ENCODE peak calls at places on chromosomes 2 and 18, in eight cellular contexts. E is AML-193; Y is OCI-LY7; R is HTR-8/SVneo; C is Ammon's horn; F is activated CD4-positive, CD25-positive, alpha-beta regulatory T cell; T is pons; G is AG10803. D is an unnamed sample.

GRCh38 chr18:42113529-42114191 is 158.6 kb downstream of the PIK3C3 start:
- DNase-seq in G (peak; percentile 80), R (no peak), C (no peak), T (no peak), Y (no peak), F (no peak), E (peak; percentile 54), D (peak; percentile 8)

GRCh38 chr2:137467246-137467862 is 496.9 kb upstream of the HNMT start:
- DNase-seq in G (peak; percentile 33), F (no peak), T (peak; percentile 40), E (peak; percentile 26), R (peak; percentile 3), Y (peak; percentile 39), C (peak; percentile 51), D (peak; percentile 63)

GRCh38 chr2:233460726-233461431 is 105.7 kb downstream of the USP40 start:
- DNase-seq in E (no peak), F (no peak), R (no peak), C (peak; percentile 49), T (peak; percentile 30), G (no peak), Y (no peak), D (no peak)

GRCh38 chr2:233141888-233142287 is 81.7 kb downstream of the INPP5D start:
- DNase-seq in F (no peak), E (no peak), C (no peak), Y (no peak), R (no peak), G (no peak), T (no peak), D (no peak)

GRCh38 chr2:66464930-66465637 is 30.2 kb downstream of the MEIS1 start:
- DNase-seq in R (no peak), Y (no peak), C (no peak), F (no peak), E (no peak), T (no peak), G (no peak), D (no peak)

GRCh38 chr2:178309541-178309940 is 115.2 kb downstream of the OSBPL6 start:
- DNase-seq in Y (no peak), F (no peak), R (no peak), C (no peak), T (no peak), E (no peak), G (no peak), D (no peak)

GRCh38 chr2:235293060-235293459 is 200.8 kb upstream of the AGAP1 start:
- DNase-seq in E (no peak), F (no peak), C (no peak), T (no peak), R (no peak), G (no peak), Y (no peak), D (no peak)

GRCh38 chr18:31741096-31741735 is 19.5 kb downstream of the SLC25A52 start:
- DNase-seq in T (peak; percentile 41), E (peak; percentile 45), G (peak; percentile 33), C (peak; percentile 33), F (peak; percentile 27), R (no peak), Y (peak; percentile 13), D (peak; percentile 57)

GRCh38 chr2:232809349-232810124 is 33.2 kb upstream of the KCNJ13 start:
- DNase-seq in E (no peak), C (no peak), Y (peak; percentile 31), F (no peak), G (no peak), T (peak; percentile 24), R (no peak), D (no peak)

GRCh38 chr2:3982160-3982559 is 278.8 kb downstream of the DCDC2C start:
- DNase-seq in G (no peak), T (no peak), Y (no peak), E (no peak), C (no peak), F (no peak), R (no peak), D (no peak)

GRCh38 chr18:78986018-78986481 is 6.4 kb downstream of the SALL3 start:
- DNase-seq in R (peak; percentile 3), T (peak; percentile 72), E (no peak), G (no peak), Y (peak; percentile 14), F (no peak), C (peak; percentile 81), D (peak; percentile 75)

GRCh38 chr18:23852236-23853045 is 162.1 kb upstream of the TTC39C start:
- DNase-seq in C (peak; percentile 37), T (no peak), F (no peak), Y (peak; percentile 69), E (no peak), G (no peak), R (no peak), D (no peak)

GRCh38 chr18:6409933-6410332 is 4.8 kb downstream of the L3MBTL4 start:
- DNase-seq in R (no peak), T (no peak), E (no peak), Y (no peak), G (no peak), F (no peak), C (no peak), D (no peak)

GRCh38 chr2:66110071-66110470 is 324.9 kb upstream of the MEIS1 start:
- DNase-seq in F (no peak), T (no peak), Y (no peak), E (no peak), R (no peak), G (no peak), C (no peak), D (no peak)

GRCh38 chr2:25300001-25300400 is 41.7 kb downstream of the DNMT3A start:
- DNase-seq in T (no peak), R (no peak), E (no peak), Y (no peak), G (no peak), F (no peak), C (no peak), D (no peak)

GRCh38 chr2:159933040-159933726 is 129.2 kb downstream of the PLA2R1 start:
- DNase-seq in T (no peak), R (no peak), G (no peak), E (no peak), F (no peak), Y (no peak), C (no peak), D (no peak)

GRCh38 chr2:221608442-221608841 is 36.3 kb upstream of the EPHA4 start:
- DNase-seq in Y (no peak), R (no peak), G (no peak), T (no peak), F (no peak), E (no peak), C (no peak), D (no peak)

GRCh38 chr2:180175736-180176135 is 168.6 kb upstream of the CWC22 start:
- DNase-seq in E (no peak), F (no peak), R (no peak), C (no peak), T (no peak), G (no peak), Y (no peak), D (peak; percentile 6)

GRCh38 chr18:3985664-3986063 is 469.4 kb downstream of the DLGAP1 start:
- DNase-seq in R (no peak), G (peak; percentile 57), Y (no peak), F (no peak), E (no peak), T (no peak), C (peak; percentile 24), D (no peak)

GRCh38 chr18:59155140-59155539 is 15.5 kb downstream of the SEC11C start:
- DNase-seq in G (peak; percentile 96), C (no peak), R (peak; percentile 32), E (no peak), F (no peak), Y (no peak), T (peak; percentile 12), D (no peak)

D was measured in mesendoderm.